ENCODE peak calls at places on chromosomes 12 and 14, in five cellular contexts. Q is fibroblast of mammary gland, S is GM12865, W is IMR-90, Z is neural crest cell. T is an unnamed sample.

GRCh38 chr14:43132441-43132840 is 1374.6 kb downstream of the FSCB start:
- DNase-seq in W (no peak), Q (no peak), Z (no peak), S (no peak), T (no peak)

GRCh38 chr14:85580536-85581165 is 50.7 kb downstream of the FLRT2 start:
- DNase-seq in Z (no peak), Q (peak), S (no peak), W (peak), T (no peak)

GRCh38 chr12:32270818-32271710 is 128.3 kb upstream of the FGD4 start:
- DNase-seq in S (no peak), W (peak), Q (peak), Z (peak), T (no peak)

GRCh38 chr12:42426733-42427132 is 100.8 kb downstream of the PPHLN1 start:
- DNase-seq in Q (peak), Z (no peak), S (peak), W (peak), T (peak)

GRCh38 chr12:9132008-9132535 is 16.4 kb upstream of the A2M start:
- DNase-seq in W (no peak), Q (peak), S (no peak), Z (no peak), T (no peak)

GRCh38 chr12:14454098-14454907 is 88.8 kb downstream of the ATF7IP start:
- DNase-seq in W (peak), Z (no peak), S (peak), Q (peak), T (peak)

GRCh38 chr14:101862177-101862576 is 100.7 kb downstream of the PPP2R5C start:
- DNase-seq in Q (peak), S (no peak), Z (no peak), W (peak), T (no peak)

GRCh38 chr12:51847830-51848727 is at the start of gene FIGNL2:
- DNase-seq in Q (no peak), Z (peak), S (no peak), W (peak), T (no peak)

GRCh38 chr14:53004976-53005375 is 54.1 kb upstream of the FERMT2 start:
- DNase-seq in S (no peak), Q (peak), Z (no peak), W (peak), T (no peak)

GRCh38 chr12:8038659-8039114 is 6.2 kb downstream of the FOXJ2 start:
- DNase-seq in W (peak), Q (peak), Z (no peak), S (no peak), T (peak)

GRCh38 chr14:70213721-70214282 is 25.1 kb upstream of the SLC8A3 start:
- DNase-seq in Q (no peak), S (no peak), W (no peak), Z (no peak), T (no peak)

GRCh38 chr14:53470351-53471043 is 317.4 kb upstream of the DDHD1 start:
- DNase-seq in S (no peak), W (peak), Z (no peak), Q (no peak), T (no peak)

GRCh38 chr14:34081576-34082136 is 130.8 kb upstream of the EGLN3 start:
- DNase-seq in Z (no peak), S (no peak), W (peak), Q (peak), T (no peak)

GRCh38 chr12:126780343-126780742 is 1486.6 kb upstream of the TMEM132C start:
- DNase-seq in S (no peak), W (no peak), Z (no peak), Q (no peak), T (no peak)

GRCh38 chr12:126781593-126781992 is 1485.4 kb upstream of the TMEM132C start:
- DNase-seq in W (no peak), Q (no peak), S (no peak), Z (no peak), T (no peak)

GRCh38 chr12:126782083-126782482 is 1484.9 kb upstream of the TMEM132C start:
- DNase-seq in Z (no peak), Q (no peak), W (no peak), S (no peak), T (no peak)

GRCh38 chr12:126789963-126790362 is 1477.0 kb upstream of the TMEM132C start:
- DNase-seq in W (no peak), Q (no peak), Z (no peak), S (no peak), T (no peak)

GRCh38 chr12:126784328-126784921 is 1482.5 kb upstream of the TMEM132C start:
- DNase-seq in W (no peak), Z (peak), S (peak), Q (peak), T (peak)
- TF ChIP-seq CTCF in W (no peak), Z (peak), S (peak), Q (peak), T (peak)

GRCh38 chr14:103336191-103336590 is 2.2 kb downstream of the EIF5 start:
- DNase-seq in W (no peak), S (no peak), Z (no peak), Q (no peak), T (no peak)

GRCh38 chr14:103332143-103332919 is 1.7 kb upstream of the EIF5 start:
- DNase-seq in W (no peak), S (peak), Q (no peak), Z (no peak), T (peak)

GRCh38 chr14:103334644-103335603 is 887 bp downstream of the EIF5 start:
- DNase-seq in Q (peak), S (peak), Z (peak), W (peak), T (peak)

GRCh38 chr14:103330536-103330935 is 3.5 kb upstream of the EIF5 start:
- DNase-seq in S (no peak), Q (no peak), Z (no peak), W (no peak), T (peak)

DNA sequence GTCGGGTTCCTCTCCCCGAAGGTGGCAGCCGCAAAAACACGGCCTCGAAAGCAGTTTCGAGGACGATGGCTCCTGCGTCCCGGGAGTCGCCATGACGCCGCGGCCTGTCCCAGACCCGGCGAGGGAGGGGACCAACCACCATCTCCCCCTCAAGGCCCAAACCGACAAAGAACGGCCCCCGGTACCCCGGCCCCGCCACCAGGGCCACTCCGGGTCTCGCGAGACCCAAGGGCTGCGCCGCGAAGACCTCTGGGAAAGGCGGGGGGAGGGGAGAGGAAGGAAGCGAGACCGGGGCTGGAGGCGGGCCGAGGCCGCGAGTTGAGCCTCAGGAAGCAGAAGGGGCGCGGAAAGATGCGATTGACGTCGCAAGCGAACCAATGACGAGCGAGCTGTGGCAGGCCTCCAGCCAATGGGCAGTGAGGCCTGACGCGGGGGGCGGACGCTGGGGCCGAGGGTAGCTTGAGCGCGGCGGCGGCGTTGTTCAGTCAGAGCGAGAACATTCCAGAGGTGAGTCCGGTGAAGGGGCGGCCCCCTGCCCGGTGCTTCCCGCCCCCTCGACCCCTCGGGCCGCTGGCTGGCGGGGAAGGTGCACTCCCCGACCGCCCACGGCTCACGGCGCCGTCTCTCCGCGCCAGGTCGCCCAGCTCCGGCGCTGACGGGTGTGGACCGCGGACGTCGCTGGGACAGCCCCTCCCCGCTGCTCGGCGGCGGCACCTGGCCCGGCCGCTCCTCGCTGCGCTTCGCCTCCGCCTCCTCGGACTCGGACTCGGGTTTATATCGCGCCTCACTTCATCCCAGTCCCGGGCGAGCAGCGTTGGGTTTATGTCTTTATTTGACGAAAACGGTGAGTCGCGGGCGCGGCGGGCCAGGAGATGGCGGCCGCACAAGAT is at the start of gene EIF5:
- DNase-seq in W (peak), Z (peak), S (peak), Q (peak), T (peak)
- TF ChIP-seq CTCF in W (peak), Z (peak), S (peak), Q (no peak), T (no peak)

DNA sequence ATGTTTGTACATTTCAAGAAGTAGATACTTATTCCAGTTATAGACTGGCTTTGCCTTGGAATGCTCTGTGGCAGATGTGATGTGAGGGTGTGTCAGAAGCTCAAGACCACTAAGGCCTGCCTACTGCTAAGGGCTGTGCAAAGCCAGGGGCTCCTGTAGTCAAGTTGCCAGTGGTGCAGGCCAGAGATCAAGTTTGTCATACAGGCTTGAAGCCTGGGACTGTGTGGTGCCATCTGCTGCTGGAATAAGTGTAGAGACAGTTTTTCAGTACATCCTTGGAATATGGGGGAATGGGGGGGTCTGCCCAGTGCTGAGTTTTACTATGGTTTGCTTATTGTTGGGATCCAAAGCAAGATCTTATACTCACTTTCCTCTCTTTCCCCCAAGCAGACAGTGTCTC is 649.9 kb upstream of the FOXG1 start:
- DNase-seq in W (no peak), Q (no peak), Z (no peak), S (no peak), T (no peak)
- TF ChIP-seq CTCF in W (no peak), Q (no peak), Z (no peak), S (no peak), T (no peak)

GRCh38 chr12:101824831-101825230 is 5.9 kb downstream of the GNPTAB start:
- DNase-seq in S (no peak), W (no peak), Z (no peak), Q (no peak), T (no peak)

GRCh38 chr12:101826766-101827368 is 3.9 kb downstream of the GNPTAB start:
- DNase-seq in Q (no peak), Z (no peak), S (no peak), W (no peak), T (peak)

GRCh38 chr12:101823039-101823438 is 7.7 kb downstream of the GNPTAB start:
- DNase-seq in S (no peak), Q (no peak), W (no peak), Z (no peak), T (no peak)

GRCh38 chr12:101819467-101819866 is 11.3 kb downstream of the GNPTAB start:
- DNase-seq in S (peak), Z (no peak), Q (peak), W (peak), T (no peak)

GRCh38 chr12:101823891-101824290 is 6.9 kb downstream of the GNPTAB start:
- DNase-seq in S (peak), W (no peak), Z (peak), Q (peak), T (peak)
- TF ChIP-seq CTCF in S (peak), W (no peak), Z (peak), Q (peak), T (peak)

DNA sequence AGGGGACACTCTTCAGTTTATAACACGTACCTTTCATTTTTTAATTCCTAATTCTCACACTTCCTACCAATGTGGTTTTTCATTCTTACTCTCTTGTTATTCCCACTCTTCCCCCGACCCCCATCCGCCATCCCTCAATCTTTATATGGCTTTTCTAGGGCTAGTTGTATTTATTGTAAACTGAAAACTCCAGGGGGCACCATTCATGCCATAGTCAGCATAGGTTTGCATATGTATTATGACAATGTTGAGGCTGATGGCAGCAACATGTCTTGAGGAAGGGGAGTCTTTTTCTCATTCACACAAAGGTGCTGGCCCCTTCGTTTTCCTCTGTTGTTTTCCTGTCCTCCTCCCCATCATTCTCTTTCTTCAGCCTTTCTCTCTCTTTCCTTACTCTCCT is 27.7 kb upstream of the LTA4H start:
- DNase-seq in Q (peak), Z (no peak), S (peak), W (peak), T (peak)
- TF ChIP-seq CTCF in Q (peak), Z (peak), S (no peak), W (no peak), T (peak)

DNA sequence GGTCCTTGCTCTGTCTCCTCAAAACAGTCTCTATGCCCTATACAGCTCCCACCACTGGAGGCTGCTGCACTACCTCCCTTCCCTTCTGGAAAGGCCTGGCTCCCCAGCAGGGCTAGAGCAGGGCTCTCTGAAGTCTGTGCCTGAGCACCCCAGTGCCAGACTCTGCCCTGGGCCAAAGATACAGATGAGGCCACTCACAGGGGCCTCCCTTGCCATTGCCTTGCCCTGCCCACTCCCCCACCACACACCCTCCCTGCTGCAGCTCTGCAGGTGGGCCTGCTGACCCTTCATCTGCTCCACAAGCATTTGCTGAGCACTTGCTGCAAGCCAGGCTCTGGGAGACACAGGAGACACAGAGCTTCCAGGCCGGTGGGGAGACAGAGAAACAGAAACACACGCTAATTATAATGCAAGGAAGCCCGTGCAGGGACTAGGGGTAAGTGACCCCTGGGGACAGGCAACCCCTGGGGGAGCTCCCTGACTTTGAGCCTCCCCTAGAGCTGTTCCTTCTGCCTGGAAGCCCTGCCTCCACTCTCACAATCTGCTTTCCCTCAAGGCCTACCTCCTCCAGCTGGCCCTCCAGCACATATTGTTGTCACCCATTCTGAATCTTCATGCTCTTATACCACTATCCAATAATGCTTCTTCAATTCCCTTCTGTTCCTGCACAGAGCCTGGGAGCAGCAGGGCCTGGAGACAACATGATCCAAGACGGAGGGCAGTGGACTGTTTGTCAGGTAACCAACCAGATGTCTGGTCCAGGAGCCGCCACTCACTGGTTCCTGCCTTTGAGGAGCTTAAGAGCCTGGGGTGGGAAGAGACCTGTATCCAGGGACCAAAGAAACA is 32.6 kb upstream of the PNMA1 start:
- DNase-seq in Q (no peak), S (no peak), W (no peak), Z (no peak), T (peak)
- TF ChIP-seq CTCF in Q (peak), S (peak), W (peak), Z (no peak), T (peak)